ENCODE peak calls at places on chromosomes 6 and 20, in nine cellular contexts. One of them, this sample, is unnamed.

GRCh38 chr20:45450097-45450818 is 19.3 kb upstream of the WFDC2 start:
- DNase-seq in endodermal cell: peak; percentile 67
- DNase-seq in fibroblast of the aortic adventitia: peak; percentile 72
- DNase-seq in fibroblast of lung: peak; percentile 30
- DNase-seq in breast epithelium: no peak
- DNase-seq in B cell: peak; percentile 61
- DNase-seq in fibroblast of villous mesenchyme: peak; percentile 49
- DNase-seq in kidney: no peak
- DNase-seq in fibroblast of pulmonary artery: peak; percentile 71
- DNase-seq in this sample: peak; percentile 28

GRCh38 chr6:28005975-28006374 is 48.9 kb downstream of the OR2B6 start:
- DNase-seq in kidney: no peak
- DNase-seq in breast epithelium: no peak
- DNase-seq in fibroblast of the aortic adventitia: no peak
- DNase-seq in fibroblast of villous mesenchyme: no peak
- DNase-seq in B cell: no peak
- DNase-seq in endodermal cell: no peak
- DNase-seq in fibroblast of pulmonary artery: no peak
- DNase-seq in fibroblast of lung: no peak
- DNase-seq in this sample: no peak

GRCh38 chr20:5899444-5899843 is 50.9 kb downstream of the TRMT6 start:
- DNase-seq in breast epithelium: no peak
- DNase-seq in kidney: no peak
- DNase-seq in fibroblast of pulmonary artery: no peak
- DNase-seq in fibroblast of the aortic adventitia: no peak
- DNase-seq in fibroblast of lung: no peak
- DNase-seq in endodermal cell: no peak
- DNase-seq in fibroblast of villous mesenchyme: no peak
- DNase-seq in B cell: no peak
- DNase-seq in this sample: no peak

GRCh38 chr20:50642288-50642803 is 49.0 kb downstream of the RIPOR3 start:
- DNase-seq in breast epithelium: no peak
- DNase-seq in endodermal cell: peak; percentile 90
- DNase-seq in fibroblast of pulmonary artery: no peak
- DNase-seq in kidney: no peak
- DNase-seq in fibroblast of villous mesenchyme: peak; percentile 84
- DNase-seq in fibroblast of the aortic adventitia: peak; percentile 37
- DNase-seq in B cell: no peak
- DNase-seq in fibroblast of lung: no peak
- DNase-seq in this sample: no peak

GRCh38 chr6:160202411-160202810 is 56.2 kb downstream of the SLC22A2 start:
- DNase-seq in B cell: no peak
- DNase-seq in fibroblast of pulmonary artery: no peak
- DNase-seq in fibroblast of the aortic adventitia: peak; percentile 46
- DNase-seq in fibroblast of villous mesenchyme: no peak
- DNase-seq in breast epithelium: no peak
- DNase-seq in fibroblast of lung: peak; percentile 64
- DNase-seq in kidney: no peak
- DNase-seq in endodermal cell: no peak
- DNase-seq in this sample: no peak

GRCh38 chr6:56933650-56934049 is 21.3 kb upstream of the BEND6 start:
- DNase-seq in breast epithelium: no peak
- DNase-seq in fibroblast of villous mesenchyme: no peak
- DNase-seq in fibroblast of lung: peak; percentile 54
- DNase-seq in kidney: no peak
- DNase-seq in endodermal cell: no peak
- DNase-seq in B cell: no peak
- DNase-seq in fibroblast of pulmonary artery: no peak
- DNase-seq in fibroblast of the aortic adventitia: peak; percentile 63
- DNase-seq in this sample: no peak

GRCh38 chr6:107458687-107459282 is 579 bp downstream of the PDSS2 start:
- DNase-seq in fibroblast of lung: peak; percentile 31
- DNase-seq in endodermal cell: no peak
- DNase-seq in fibroblast of pulmonary artery: peak; percentile 14
- DNase-seq in fibroblast of the aortic adventitia: peak; percentile 34
- DNase-seq in kidney: peak; percentile 75
- DNase-seq in B cell: peak; percentile 47
- DNase-seq in breast epithelium: no peak
- DNase-seq in fibroblast of villous mesenchyme: peak; percentile 16
- DNase-seq in this sample: peak; percentile 51

GRCh38 chr20:63058696-63059335 is 52.1 kb upstream of the BHLHE23 start:
- DNase-seq in fibroblast of villous mesenchyme: no peak
- DNase-seq in kidney: peak; percentile 48
- DNase-seq in B cell: no peak
- DNase-seq in breast epithelium: peak; percentile 19
- DNase-seq in fibroblast of lung: no peak
- DNase-seq in fibroblast of pulmonary artery: no peak
- DNase-seq in fibroblast of the aortic adventitia: no peak
- DNase-seq in endodermal cell: peak; percentile 42
- DNase-seq in this sample: no peak

GRCh38 chr20:38307371-38308046 is 3.6 kb downstream of the BPI start:
- DNase-seq in endodermal cell: no peak
- DNase-seq in breast epithelium: no peak
- DNase-seq in fibroblast of pulmonary artery: peak; percentile 47
- DNase-seq in kidney: no peak
- DNase-seq in B cell: no peak
- DNase-seq in fibroblast of the aortic adventitia: peak; percentile 66
- DNase-seq in fibroblast of villous mesenchyme: peak; percentile 56
- DNase-seq in fibroblast of lung: peak; percentile 79
- DNase-seq in this sample: no peak

DNA sequence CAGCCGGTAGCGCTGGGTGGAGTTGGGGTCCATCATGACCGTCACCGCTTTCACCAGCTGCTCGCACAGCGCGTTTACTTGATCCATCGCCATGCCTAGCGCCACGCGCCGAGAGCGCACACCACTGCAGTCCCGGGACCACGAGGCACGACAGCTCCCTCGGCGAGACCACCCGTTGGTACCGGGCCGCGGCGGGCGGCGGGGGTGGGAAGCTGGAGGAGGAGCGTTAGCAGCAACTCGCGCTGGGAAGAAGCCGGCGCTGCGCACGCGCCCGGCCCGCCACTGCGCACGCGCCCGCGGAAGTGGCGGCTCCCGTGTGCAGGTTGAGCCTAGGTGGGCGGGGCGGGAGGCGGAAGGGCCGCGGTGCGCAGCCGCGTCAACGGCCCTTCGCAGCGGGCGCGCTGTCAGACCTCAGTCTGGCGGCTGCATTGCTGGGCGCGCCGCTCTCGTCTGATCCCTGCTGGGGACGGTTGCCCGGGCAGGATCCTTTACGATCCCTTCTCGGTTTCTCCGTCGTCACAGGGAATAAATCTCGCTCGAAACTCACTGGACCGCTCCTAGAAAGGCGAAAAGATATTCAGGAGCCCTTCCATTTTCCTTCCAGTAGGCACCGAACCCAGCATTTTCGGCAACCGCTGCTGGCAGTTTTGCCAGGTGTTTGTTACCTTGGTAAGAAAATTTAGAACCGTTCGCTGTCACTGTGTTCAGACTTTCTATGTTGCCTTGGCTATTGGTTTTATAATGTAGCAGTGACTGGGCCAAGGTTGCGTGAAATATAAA is at the start of the genes POLH and XPO5:
- DNase-seq in fibroblast of lung: peak; percentile 89
- DNase-seq in fibroblast of pulmonary artery: peak; percentile 93
- DNase-seq in kidney: peak; percentile 96
- DNase-seq in B cell: peak; percentile 97
- DNase-seq in endodermal cell: peak; percentile 97
- DNase-seq in fibroblast of the aortic adventitia: peak; percentile 87
- DNase-seq in fibroblast of villous mesenchyme: peak; percentile 92
- DNase-seq in breast epithelium: peak; percentile 89
- DNase-seq in this sample: peak; percentile 93
- TF ChIP-seq CTCF in fibroblast of lung: no peak
- TF ChIP-seq CTCF in fibroblast of pulmonary artery: no peak
- TF ChIP-seq CTCF in kidney: no peak
- TF ChIP-seq CTCF in B cell: no peak
- TF ChIP-seq CTCF in endodermal cell: peak; percentile 36
- TF ChIP-seq CTCF in fibroblast of the aortic adventitia: peak; percentile 23
- TF ChIP-seq CTCF in fibroblast of villous mesenchyme: peak; percentile 20
- TF ChIP-seq CTCF in breast epithelium: no peak
- TF ChIP-seq CTCF in this sample: no peak

DNA sequence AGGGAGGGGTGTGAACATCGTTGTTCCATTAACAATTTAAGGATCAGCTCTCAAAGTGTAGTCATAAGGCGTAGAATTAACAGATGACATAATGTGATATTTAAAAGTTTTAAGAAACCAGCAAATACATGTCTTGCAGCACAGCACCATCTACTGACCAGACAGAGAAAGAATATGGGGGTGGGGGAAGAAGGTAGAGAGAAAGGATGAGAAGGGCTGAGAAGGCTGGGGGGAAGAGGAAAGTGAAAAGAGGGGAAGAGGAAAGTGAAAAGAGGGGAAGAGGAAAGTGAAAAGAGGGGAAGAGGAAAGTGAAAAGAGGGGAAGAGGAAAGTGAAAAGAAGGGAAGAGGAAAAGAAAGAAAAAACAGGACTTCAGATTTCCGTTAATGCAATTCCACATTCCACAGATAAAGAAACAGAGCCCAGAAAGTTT is 80.9 kb downstream of the HAO1 start:
- DNase-seq in endodermal cell: peak; percentile 52
- DNase-seq in breast epithelium: no peak
- DNase-seq in fibroblast of the aortic adventitia: peak; percentile 87
- DNase-seq in fibroblast of lung: peak; percentile 78
- DNase-seq in kidney: no peak
- DNase-seq in fibroblast of villous mesenchyme: peak; percentile 77
- DNase-seq in fibroblast of pulmonary artery: peak; percentile 84
- DNase-seq in B cell: peak; percentile 21
- DNase-seq in this sample: peak; percentile 12
- TF ChIP-seq CTCF in endodermal cell: peak; percentile 78
- TF ChIP-seq CTCF in breast epithelium: peak; percentile 6
- TF ChIP-seq CTCF in fibroblast of the aortic adventitia: peak; percentile 76
- TF ChIP-seq CTCF in fibroblast of lung: peak; percentile 81
- TF ChIP-seq CTCF in kidney: peak; percentile 63
- TF ChIP-seq CTCF in fibroblast of villous mesenchyme: peak; percentile 85
- TF ChIP-seq CTCF in fibroblast of pulmonary artery: peak; percentile 73
- TF ChIP-seq CTCF in B cell: no peak
- TF ChIP-seq CTCF in this sample: peak; percentile 41

DNA sequence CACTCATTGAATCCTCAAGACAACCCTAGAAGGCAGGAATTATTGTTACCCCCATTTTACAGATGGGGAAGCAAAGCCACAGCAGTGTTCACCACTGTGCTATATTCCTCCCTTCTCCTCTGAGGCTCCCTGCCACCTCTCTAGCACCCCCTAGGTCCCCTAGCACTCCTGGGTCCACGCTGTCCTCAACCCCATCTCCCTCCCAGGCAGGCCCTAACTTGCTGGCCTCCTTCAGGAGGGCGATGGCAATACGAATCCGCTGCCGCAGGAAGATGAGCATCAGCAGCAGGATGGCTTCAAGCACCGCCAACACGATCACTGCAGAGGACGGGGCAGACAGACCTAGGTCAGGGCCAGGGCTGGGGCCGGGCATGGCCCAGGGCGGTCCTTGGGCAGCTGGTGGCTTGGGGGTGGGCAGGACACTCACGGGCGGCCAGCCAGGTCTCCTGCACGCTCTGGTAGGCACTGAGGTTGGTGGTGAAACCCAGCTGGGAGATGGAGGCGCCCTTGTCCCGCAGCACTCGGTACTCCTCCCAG is 7.8 kb upstream of the NEU1 start:
- DNase-seq in fibroblast of villous mesenchyme: no peak
- DNase-seq in fibroblast of pulmonary artery: no peak
- DNase-seq in kidney: no peak
- DNase-seq in fibroblast of the aortic adventitia: no peak
- DNase-seq in B cell: no peak
- DNase-seq in fibroblast of lung: no peak
- DNase-seq in endodermal cell: peak; percentile 67
- DNase-seq in breast epithelium: no peak
- DNase-seq in this sample: no peak
- TF ChIP-seq CTCF in fibroblast of villous mesenchyme: peak; percentile 2
- TF ChIP-seq CTCF in fibroblast of pulmonary artery: no peak
- TF ChIP-seq CTCF in kidney: no peak
- TF ChIP-seq CTCF in fibroblast of the aortic adventitia: no peak
- TF ChIP-seq CTCF in B cell: no peak
- TF ChIP-seq CTCF in fibroblast of lung: no peak
- TF ChIP-seq CTCF in endodermal cell: peak; percentile 54
- TF ChIP-seq CTCF in breast epithelium: no peak
- TF ChIP-seq CTCF in this sample: no peak

DNA sequence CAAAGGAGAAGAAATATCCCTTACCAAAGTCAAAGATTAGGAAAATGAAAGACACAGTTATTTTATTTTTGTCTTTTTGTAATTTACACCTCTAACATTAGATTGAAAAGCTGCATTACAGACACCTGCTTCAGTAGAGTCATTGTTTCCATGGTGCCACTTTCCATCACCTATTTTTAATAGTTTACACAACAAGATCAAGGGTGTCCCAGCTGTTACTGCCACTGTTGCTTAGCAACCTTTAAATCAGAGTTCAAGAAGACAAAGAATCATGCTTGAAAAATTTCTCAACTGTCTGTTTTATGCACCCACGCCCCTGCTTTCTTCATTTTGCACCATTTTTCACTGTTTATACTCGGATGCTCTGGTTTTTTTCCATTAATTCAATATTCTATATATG is 668.2 kb upstream of the GJE1 start:
- DNase-seq in endodermal cell: no peak
- DNase-seq in kidney: no peak
- DNase-seq in breast epithelium: no peak
- DNase-seq in B cell: peak; percentile 25
- DNase-seq in fibroblast of pulmonary artery: peak; percentile 69
- DNase-seq in fibroblast of lung: peak; percentile 78
- DNase-seq in fibroblast of villous mesenchyme: peak; percentile 44
- DNase-seq in fibroblast of the aortic adventitia: peak; percentile 54
- DNase-seq in this sample: peak; percentile 6
- TF ChIP-seq CTCF in endodermal cell: no peak
- TF ChIP-seq CTCF in kidney: no peak
- TF ChIP-seq CTCF in breast epithelium: no peak
- TF ChIP-seq CTCF in B cell: no peak
- TF ChIP-seq CTCF in fibroblast of pulmonary artery: no peak
- TF ChIP-seq CTCF in fibroblast of lung: no peak
- TF ChIP-seq CTCF in fibroblast of villous mesenchyme: no peak
- TF ChIP-seq CTCF in fibroblast of the aortic adventitia: no peak
- TF ChIP-seq CTCF in this sample: no peak

This sample was measured in activated CD8-positive, alpha-beta T cell treated with anti-CD3 and anti-CD28 coated beads for 36 hours.